ENCODE peak calls at places on chromosomes 7 and 10, in eight cellular contexts. Y, P, V, F, C, O, Z and G are unnamed samples.

GRCh38 chr10:16594106-16594505 is 72.4 kb upstream of the C1QL3 start:
- DNase-seq in Y (no peak), P (no peak), V (no peak), F (no peak), C (no peak), O (no peak), Z (no peak), G (no peak)

GRCh38 chr7:1324028-1324900 is 91.6 kb downstream of the UNCX start:
- DNase-seq in Y (no peak), P (peak), V (no peak), F (no peak), C (no peak), O (no peak), Z (no peak), G (no peak)

GRCh38 chr7:25621993-25622392 is 393.7 kb upstream of the NPVF start:
- DNase-seq in Y (no peak), P (no peak), V (no peak), F (no peak), C (no peak), O (no peak), Z (no peak), G (no peak)

GRCh38 chr7:44460325-44460724 is 30.1 kb downstream of the NUDCD3 start:
- DNase-seq in Y (no peak), P (no peak), V (no peak), F (no peak), C (no peak), O (no peak), Z (no peak), G (peak)

GRCh38 chr7:1555813-1556540 is at the start of gene TMEM184A:
- DNase-seq in Y (no peak), P (peak), V (peak), F (peak), C (no peak), O (no peak), Z (peak), G (peak)

GRCh38 chr7:152678133-152678645 is 2.2 kb upstream of the XRCC2 start:
- DNase-seq in Y (no peak), P (no peak), V (no peak), F (no peak), C (no peak), O (no peak), Z (no peak), G (no peak)

GRCh38 chr10:132389631-132390454 is 7.2 kb upstream of the PWWP2B start:
- DNase-seq in Y (peak), P (peak), V (peak), F (peak), C (no peak), O (no peak), Z (no peak), G (no peak)

GRCh38 chr7:123502216-123502615 is 32.2 kb downstream of the IQUB start:
- DNase-seq in Y (no peak), P (no peak), V (peak), F (no peak), C (no peak), O (no peak), Z (no peak), G (no peak)

GRCh38 chr7:4713183-4713784 is 31.2 kb downstream of the FOXK1 start:
- DNase-seq in Y (no peak), P (peak), V (peak), F (no peak), C (no peak), O (no peak), Z (no peak), G (peak)

GRCh38 chr7:774161-775109 is 47.4 kb upstream of the PRKAR1B start:
- DNase-seq in Y (no peak), P (no peak), V (peak), F (peak), C (peak), O (no peak), Z (no peak), G (peak)

GRCh38 chr7:40310213-40310612 is 175.4 kb downstream of the SUGCT start:
- DNase-seq in Y (no peak), P (no peak), V (no peak), F (no peak), C (no peak), O (no peak), Z (no peak), G (no peak)

GRCh38 chr7:876972-877311 is 588 bp downstream of the GET4 start:
- DNase-seq in Y (peak), P (no peak), V (no peak), F (no peak), C (no peak), O (no peak), Z (peak), G (peak)

GRCh38 chr10:100996678-100997363 is 2.8 kb upstream of the LZTS2 start:
- DNase-seq in Y (peak), P (no peak), V (peak), F (no peak), C (no peak), O (no peak), Z (no peak), G (peak)

GRCh38 chr10:43649149-43649523 is 455 bp upstream of the ZNF32 start:
- DNase-seq in Y (no peak), P (no peak), V (no peak), F (no peak), C (no peak), O (no peak), Z (no peak), G (no peak)

GRCh38 chr7:22853674-22854157 is 31.1 kb upstream of the TOMM7 start:
- DNase-seq in Y (no peak), P (no peak), V (peak), F (no peak), C (no peak), O (no peak), Z (no peak), G (peak)

GRCh38 chr10:49324711-49325110 is 25.7 kb downstream of the C10orf71 start:
- DNase-seq in Y (no peak), P (no peak), V (peak), F (no peak), C (no peak), O (no peak), Z (peak), G (no peak)

GRCh38 chr7:151380199-151381082 is 29.4 kb downstream of the WDR86 start:
- DNase-seq in Y (no peak), P (no peak), V (no peak), F (no peak), C (no peak), O (no peak), Z (no peak), G (peak)

GRCh38 chr10:130799532-130799931 is 512.0 kb downstream of the TCERG1L start:
- DNase-seq in Y (no peak), P (no peak), V (no peak), F (no peak), C (no peak), O (no peak), Z (no peak), G (no peak)

GRCh38 chr10:120415709-120416330 is 41.2 kb upstream of the PLPP4 start:
- DNase-seq in Y (no peak), P (no peak), V (no peak), F (no peak), C (no peak), O (peak), Z (no peak), G (no peak)

GRCh38 chr10:126569513-126570447 is 100.7 kb downstream of the C10orf90 start:
- DNase-seq in Y (no peak), P (no peak), V (no peak), F (no peak), C (no peak), O (peak), Z (no peak), G (no peak)

GRCh38 chr7:30503273-30504212 is 1.1 kb downstream of the GGCT start:
- DNase-seq in Y (no peak), P (no peak), V (no peak), F (no peak), C (no peak), O (no peak), Z (no peak), G (no peak)

GRCh38 chr7:70571403-70571911 is 560.5 kb upstream of the GALNT17 start:
- DNase-seq in Y (no peak), P (no peak), V (no peak), F (no peak), C (no peak), O (peak), Z (no peak), G (no peak)

GRCh38 chr7:139598642-139599041 is 75.2 kb downstream of the CLEC2L start:
- DNase-seq in Y (no peak), P (no peak), V (no peak), F (no peak), C (no peak), O (peak), Z (no peak), G (no peak)

GRCh38 chr7:46153951-46154787 is 233.1 kb upstream of the IGFBP3 start:
- DNase-seq in Y (no peak), P (no peak), V (peak), F (peak), C (no peak), O (peak), Z (no peak), G (peak)

GRCh38 chr7:112226701-112227276 is 20.3 kb downstream of the ZNF277 start:
- DNase-seq in Y (no peak), P (no peak), V (no peak), F (no peak), C (no peak), O (peak), Z (no peak), G (no peak)

GRCh38 chr7:1668932-1669485 is 1.1 kb upstream of the ELFN1 start:
- DNase-seq in Y (peak), P (peak), V (peak), F (peak), C (no peak), O (no peak), Z (peak), G (peak)

GRCh38 chr7:65371468-65371867 is 2.2 kb upstream of the ZNF92 start:
- DNase-seq in Y (no peak), P (no peak), V (no peak), F (no peak), C (no peak), O (peak), Z (no peak), G (no peak)

GRCh38 chr7:14389052-14389988 is 399.9 kb upstream of the ETV1 start:
- DNase-seq in Y (no peak), P (no peak), V (no peak), F (no peak), C (no peak), O (no peak), Z (no peak), G (no peak)

GRCh38 chr7:24549961-24550360 is 23.3 kb upstream of the PALS2 start:
- DNase-seq in Y (no peak), P (no peak), V (no peak), F (no peak), C (no peak), O (no peak), Z (no peak), G (no peak)

GRCh38 chr7:20133803-20134202 is 83.4 kb downstream of the MACC1 start:
- DNase-seq in Y (no peak), P (no peak), V (no peak), F (no peak), C (no peak), O (no peak), Z (no peak), G (no peak)

GRCh38 chr7:151117565-151117964 is 31.3 kb downstream of the AGAP3 start:
- DNase-seq in Y (no peak), P (peak), V (no peak), F (no peak), C (no peak), O (no peak), Z (no peak), G (peak)

GRCh38 chr7:98772242-98772603 is 97.6 kb downstream of the TMEM130 start:
- DNase-seq in Y (no peak), P (no peak), V (peak), F (no peak), C (no peak), O (no peak), Z (no peak), G (no peak)

GRCh38 chr7:143405158-143405557 is 3.5 kb downstream of the EPHA1 start:
- DNase-seq in Y (peak), P (no peak), V (no peak), F (no peak), C (no peak), O (no peak), Z (no peak), G (no peak)

GRCh38 chr10:131198401-131198800 is 113.1 kb downstream of the TCERG1L start:
- DNase-seq in Y (no peak), P (no peak), V (no peak), F (no peak), C (no peak), O (no peak), Z (peak), G (no peak)

GRCh38 chr7:94374231-94374630 is 20.5 kb upstream of the COL1A2 start:
- DNase-seq in Y (peak), P (peak), V (peak), F (peak), C (no peak), O (peak), Z (peak), G (no peak)

GRCh38 chr10:29849886-29850285 is 209.5 kb downstream of the JCAD start:
- DNase-seq in Y (no peak), P (no peak), V (no peak), F (no peak), C (no peak), O (no peak), Z (no peak), G (no peak)

GRCh38 chr7:70574970-70575799 is 556.8 kb upstream of the GALNT17 start:
- DNase-seq in Y (no peak), P (no peak), V (no peak), F (no peak), C (no peak), O (peak), Z (no peak), G (no peak)

GRCh38 chr10:79127151-79127961 is 58.6 kb downstream of the ZMIZ1 start:
- DNase-seq in Y (peak), P (peak), V (peak), F (peak), C (no peak), O (no peak), Z (no peak), G (no peak)

GRCh38 chr7:66899552-66900280 is 21.3 kb upstream of the TMEM248 start:
- DNase-seq in Y (no peak), P (no peak), V (no peak), F (no peak), C (no peak), O (no peak), Z (no peak), G (no peak)

GRCh38 chr7:66896441-66896840 is 24.6 kb upstream of the TMEM248 start:
- DNase-seq in Y (peak), P (no peak), V (no peak), F (no peak), C (no peak), O (no peak), Z (no peak), G (no peak)

DNA sequence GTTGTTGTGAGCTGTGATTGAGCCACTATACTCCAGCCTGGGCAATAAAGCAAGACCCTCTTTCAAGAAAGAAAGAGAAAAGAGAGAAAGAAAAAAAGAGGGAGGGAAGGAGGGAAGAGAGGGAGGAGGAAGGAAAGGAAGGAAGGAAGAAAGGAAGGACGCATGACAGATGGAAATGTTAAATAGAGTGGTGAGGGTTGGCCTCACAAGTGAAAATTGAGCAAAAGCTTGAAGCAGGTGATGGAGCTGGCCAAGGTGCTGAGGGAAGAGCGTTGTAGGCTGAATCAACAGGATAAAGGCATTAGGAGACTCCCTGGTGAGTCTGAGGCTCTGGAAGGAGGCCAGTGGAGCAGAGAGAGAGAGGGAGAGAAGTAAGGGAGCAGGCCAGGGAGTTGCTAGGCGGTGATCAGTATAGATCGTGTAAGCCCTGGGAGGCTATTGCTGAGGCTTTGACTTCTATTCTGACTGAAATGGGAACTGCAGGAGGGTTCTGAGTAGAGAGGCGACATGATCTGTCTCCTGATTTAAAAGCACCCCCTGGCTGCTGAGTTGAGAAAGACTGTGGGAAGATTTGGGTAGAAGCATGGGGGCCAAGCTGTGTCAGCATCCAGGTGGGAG is 26.5 kb upstream of the TMEM248 start:
- DNase-seq in Y (no peak), P (no peak), V (peak), F (no peak), C (no peak), O (no peak), Z (no peak), G (no peak)
- TF ChIP-seq CTCF in Y (no peak), P (no peak), V (peak), F (peak), C (peak), O (no peak), Z (no peak), G (no peak)

DNA sequence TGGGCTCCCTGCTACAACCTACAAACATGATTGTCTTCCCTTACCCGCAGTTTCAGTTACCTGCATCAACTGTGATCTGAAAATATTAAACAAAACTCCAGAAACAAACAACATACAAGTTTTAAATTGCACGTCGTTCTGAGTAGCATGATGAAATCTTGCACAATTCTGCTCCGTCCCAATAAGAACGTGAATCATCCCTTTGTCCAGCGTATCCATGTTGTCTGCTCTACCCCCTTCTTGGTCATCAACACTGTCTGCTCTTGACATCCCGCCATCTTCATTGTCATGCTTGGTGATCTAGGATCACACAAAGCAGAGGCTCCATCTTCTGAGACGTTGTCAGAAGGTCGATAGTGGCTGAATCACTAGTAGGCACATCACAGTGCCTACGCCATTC is 53.9 kb downstream of the ACADSB start:
- DNase-seq in Y (no peak), P (no peak), V (no peak), F (no peak), C (no peak), O (no peak), Z (no peak), G (no peak)
- TF ChIP-seq CTCF in Y (no peak), P (no peak), V (no peak), F (no peak), C (no peak), O (no peak), Z (no peak), G (no peak)

GRCh38 chr10:113939212-113939860 is 84.9 kb downstream of the NHLRC2 start:
- DNase-seq in Y (no peak), P (no peak), V (no peak), F (no peak), C (no peak), O (no peak), Z (no peak), G (no peak)
- TF ChIP-seq CTCF in Y (no peak), P (no peak), V (no peak), F (no peak), C (no peak), O (no peak), Z (no peak), G (no peak)

DNA sequence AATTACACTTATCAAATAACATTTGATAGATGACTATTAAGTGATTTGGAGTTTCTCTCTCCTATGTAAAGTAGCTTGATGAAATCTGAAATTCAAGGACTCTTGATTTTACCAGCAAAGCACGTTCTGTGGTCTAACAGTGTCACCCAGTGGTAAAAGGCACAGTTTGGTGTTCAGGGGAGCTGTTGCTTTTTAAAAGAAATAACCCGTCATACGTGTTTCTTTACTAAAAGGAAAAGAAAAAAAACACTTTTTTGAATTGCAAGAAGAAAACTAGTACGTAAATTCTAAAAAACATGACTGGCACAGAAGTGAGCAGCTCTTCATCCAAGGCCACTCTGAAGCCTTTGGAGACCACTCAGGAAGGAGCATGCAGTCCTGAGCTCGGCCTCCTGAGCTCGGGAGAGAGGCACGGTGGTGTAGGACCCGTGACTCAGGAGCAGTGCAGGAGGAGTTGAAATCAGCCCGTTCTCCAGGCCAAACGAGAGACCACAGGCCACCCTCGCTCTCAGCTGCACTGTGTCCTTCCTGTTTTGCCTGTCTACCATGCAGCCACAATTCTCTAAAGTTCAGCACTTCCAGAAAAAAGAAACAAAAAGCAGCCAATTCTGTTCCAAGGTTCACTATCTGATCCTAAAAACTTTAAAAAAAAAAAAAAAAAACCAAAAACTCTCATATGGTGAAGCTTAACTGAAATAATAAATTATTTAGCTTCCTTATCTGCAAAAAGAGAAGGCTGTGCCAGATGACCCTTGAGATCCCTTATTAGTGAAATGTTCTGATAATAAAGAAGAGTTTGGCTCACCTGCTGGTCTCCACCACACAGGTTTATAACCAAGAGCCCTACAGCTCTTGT is 212.6 kb upstream of the FRMD4A start:
- DNase-seq in Y (no peak), P (peak), V (no peak), F (no peak), C (no peak), O (no peak), Z (no peak), G (peak)
- TF ChIP-seq CTCF in Y (no peak), P (peak), V (peak), F (peak), C (peak), O (peak), Z (no peak), G (peak)

GRCh38 chr10:69512901-69513300 is 60.3 kb downstream of the NEUROG3 start:
- DNase-seq in Y (no peak), P (no peak), V (no peak), F (no peak), C (no peak), O (no peak), Z (no peak), G (no peak)

GRCh38 chr10:69515699-69516547 is 57.3 kb downstream of the NEUROG3 start:
- DNase-seq in Y (peak), P (peak), V (peak), F (peak), C (peak), O (no peak), Z (no peak), G (peak)

GRCh38 chr10:69517271-69517848 is 55.9 kb downstream of the NEUROG3 start:
- DNase-seq in Y (no peak), P (no peak), V (no peak), F (no peak), C (no peak), O (no peak), Z (no peak), G (no peak)

GRCh38 chr10:69513617-69514016 is 59.6 kb downstream of the NEUROG3 start:
- DNase-seq in Y (no peak), P (no peak), V (no peak), F (no peak), C (no peak), O (no peak), Z (no peak), G (no peak)

GRCh38 chr10:69516548-69517195 is 56.5 kb downstream of the NEUROG3 start:
- DNase-seq in Y (no peak), P (no peak), V (no peak), F (no peak), C (no peak), O (no peak), Z (no peak), G (no peak)
- TF ChIP-seq CTCF in Y (no peak), P (no peak), V (no peak), F (no peak), C (no peak), O (no peak), Z (no peak), G (no peak)